ENCODE peak calls at places on chromosomes 2 and 18, in seven cellular contexts. One of them, this sample, is unnamed. For H3K4me1, the result is how much of the 10 kb centered on the place peaks cover.

GRCh38 chr18:23943104-23943503 is 71.5 kb upstream of the TTC39C start:
- DNase-seq in uterus: no peak
- DNase-seq in RWPE2: no peak
- DNase-seq in CD8-positive, alpha-beta memory T cell: no peak
- DNase-seq in left ventricle myocardium inferior: no peak
- DNase-seq in hepatocyte: no peak
- DNase-seq in GM23248: no peak
- DNase-seq in this sample: no peak

GRCh38 chr2:1621501-1621900 is 122.8 kb downstream of the PXDN start:
- DNase-seq in hepatocyte: no peak
- DNase-seq in GM23248: no peak
- DNase-seq in RWPE2: no peak
- DNase-seq in CD8-positive, alpha-beta memory T cell: no peak
- DNase-seq in left ventricle myocardium inferior: no peak
- DNase-seq in uterus: no peak
- DNase-seq in this sample: no peak

GRCh38 chr18:48093104-48093503 is 162.6 kb upstream of the SMAD2 start:
- DNase-seq in GM23248: no peak
- DNase-seq in CD8-positive, alpha-beta memory T cell: no peak
- DNase-seq in left ventricle myocardium inferior: no peak
- DNase-seq in hepatocyte: no peak
- DNase-seq in RWPE2: no peak
- DNase-seq in uterus: no peak
- DNase-seq in this sample: no peak

GRCh38 chr2:191847764-191848163 is 876 bp upstream of the CAVIN2 start:
- DNase-seq in GM23248: no peak
- DNase-seq in CD8-positive, alpha-beta memory T cell: no peak
- DNase-seq in RWPE2: no peak
- DNase-seq in hepatocyte: no peak
- DNase-seq in left ventricle myocardium inferior: no peak
- DNase-seq in uterus: no peak
- DNase-seq in this sample: no peak

GRCh38 chr2:70516596-70516995 is 37.0 kb downstream of the TGFA start:
- DNase-seq in GM23248: peak
- DNase-seq in uterus: no peak
- DNase-seq in RWPE2: no peak
- DNase-seq in hepatocyte: no peak
- DNase-seq in left ventricle myocardium inferior: no peak
- DNase-seq in CD8-positive, alpha-beta memory T cell: no peak
- DNase-seq in this sample: no peak

GRCh38 chr2:48334180-48334579 is 195.8 kb upstream of the STON1 start:
- DNase-seq in hepatocyte: no peak
- DNase-seq in left ventricle myocardium inferior: no peak
- DNase-seq in uterus: no peak
- DNase-seq in GM23248: no peak
- DNase-seq in RWPE2: no peak
- DNase-seq in CD8-positive, alpha-beta memory T cell: no peak
- DNase-seq in this sample: no peak

GRCh38 chr2:107591541-107591940 is 235.2 kb upstream of the RGPD4 start:
- DNase-seq in hepatocyte: no peak
- DNase-seq in GM23248: peak
- DNase-seq in RWPE2: no peak
- DNase-seq in uterus: no peak
- DNase-seq in CD8-positive, alpha-beta memory T cell: no peak
- DNase-seq in left ventricle myocardium inferior: no peak
- DNase-seq in this sample: no peak

GRCh38 chr2:55883339-55883738 is 40.2 kb downstream of the EFEMP1 start:
- DNase-seq in CD8-positive, alpha-beta memory T cell: no peak
- DNase-seq in GM23248: peak
- DNase-seq in hepatocyte: no peak
- DNase-seq in RWPE2: no peak
- DNase-seq in uterus: peak
- DNase-seq in left ventricle myocardium inferior: peak
- DNase-seq in this sample: no peak

GRCh38 chr2:159961005-159961404 is 101.4 kb downstream of the PLA2R1 start:
- DNase-seq in uterus: no peak
- DNase-seq in GM23248: peak
- DNase-seq in left ventricle myocardium inferior: no peak
- DNase-seq in hepatocyte: no peak
- DNase-seq in CD8-positive, alpha-beta memory T cell: no peak
- DNase-seq in RWPE2: no peak
- DNase-seq in this sample: no peak

GRCh38 chr2:144513388-144514100 is 6.4 kb downstream of the ZEB2 start:
- DNase-seq in left ventricle myocardium inferior: no peak
- DNase-seq in hepatocyte: peak
- DNase-seq in CD8-positive, alpha-beta memory T cell: peak
- DNase-seq in GM23248: peak
- DNase-seq in uterus: no peak
- DNase-seq in RWPE2: no peak
- DNase-seq in this sample: no peak
- H3K4me3 ChIP-seq in left ventricle myocardium inferior: peak
- H3K4me3 ChIP-seq in hepatocyte: peak
- H3K4me3 ChIP-seq in CD8-positive, alpha-beta memory T cell: no peak
- H3K4me3 ChIP-seq in GM23248: peak
- H3K4me3 ChIP-seq in uterus: peak
- H3K4me3 ChIP-seq in RWPE2: no peak
- H3K4me3 ChIP-seq in this sample: peak

DNA sequence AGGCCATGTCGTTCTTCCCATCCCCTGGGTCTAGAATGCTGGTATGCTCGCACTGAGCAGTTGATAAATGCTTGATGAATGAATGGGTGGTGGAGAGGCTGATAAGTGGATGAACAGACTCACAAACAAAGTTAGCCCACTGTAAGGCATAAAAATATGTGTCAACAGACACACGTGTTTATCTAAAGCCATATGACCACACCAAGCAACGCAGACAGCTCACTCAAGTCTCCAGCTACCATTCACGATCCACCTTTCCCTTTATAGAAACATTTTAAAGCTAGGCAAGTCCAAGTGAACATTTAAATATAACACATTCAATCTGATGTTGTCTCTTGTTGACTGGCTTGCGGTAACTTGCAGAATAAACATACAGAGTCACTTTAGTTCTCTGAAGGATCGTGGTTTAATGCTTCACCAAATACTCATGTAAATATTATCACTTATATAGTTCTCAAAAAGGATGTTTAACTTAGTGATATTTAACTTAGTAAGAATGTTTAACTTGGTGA is 105.5 kb downstream of the NOL10 start:
- DNase-seq in CD8-positive, alpha-beta memory T cell: no peak
- DNase-seq in RWPE2: no peak
- DNase-seq in hepatocyte: peak
- DNase-seq in GM23248: peak
- DNase-seq in uterus: no peak
- DNase-seq in left ventricle myocardium inferior: no peak
- DNase-seq in this sample: no peak
- H3K4me1 ChIP-seq in CD8-positive, alpha-beta memory T cell: under half
- H3K4me1 ChIP-seq in RWPE2: under half
- H3K4me1 ChIP-seq in hepatocyte: under half
- H3K4me1 ChIP-seq in GM23248: under half
- H3K4me1 ChIP-seq in uterus: under half
- H3K4me1 ChIP-seq in left ventricle myocardium inferior: under half
- H3K4me1 ChIP-seq in this sample: under half

GRCh38 chr18:79545714-79546113 is 133.9 kb upstream of the CTDP1 start:
- DNase-seq in CD8-positive, alpha-beta memory T cell: no peak
- DNase-seq in GM23248: no peak
- DNase-seq in left ventricle myocardium inferior: no peak
- DNase-seq in hepatocyte: no peak
- DNase-seq in RWPE2: peak
- DNase-seq in uterus: peak
- DNase-seq in this sample: no peak

GRCh38 chr18:79543861-79544385 is 135.7 kb upstream of the CTDP1 start:
- DNase-seq in hepatocyte: no peak
- DNase-seq in left ventricle myocardium inferior: no peak
- DNase-seq in GM23248: no peak
- DNase-seq in uterus: peak
- DNase-seq in RWPE2: peak
- DNase-seq in CD8-positive, alpha-beta memory T cell: no peak
- DNase-seq in this sample: no peak

GRCh38 chr18:79542876-79543750 is 136.5 kb upstream of the CTDP1 start:
- DNase-seq in uterus: no peak
- DNase-seq in GM23248: no peak
- DNase-seq in left ventricle myocardium inferior: peak
- DNase-seq in hepatocyte: peak
- DNase-seq in CD8-positive, alpha-beta memory T cell: no peak
- DNase-seq in RWPE2: peak
- DNase-seq in this sample: no peak

GRCh38 chr18:79545255-79545654 is 134.3 kb upstream of the CTDP1 start:
- DNase-seq in CD8-positive, alpha-beta memory T cell: no peak
- DNase-seq in GM23248: no peak
- DNase-seq in left ventricle myocardium inferior: no peak
- DNase-seq in hepatocyte: no peak
- DNase-seq in uterus: peak
- DNase-seq in RWPE2: peak
- DNase-seq in this sample: no peak

GRCh38 chr18:79544386-79544963 is 135.1 kb upstream of the CTDP1 start:
- DNase-seq in uterus: peak
- DNase-seq in RWPE2: peak
- DNase-seq in GM23248: no peak
- DNase-seq in left ventricle myocardium inferior: no peak
- DNase-seq in CD8-positive, alpha-beta memory T cell: no peak
- DNase-seq in hepatocyte: no peak
- DNase-seq in this sample: no peak
- H3K4me3 ChIP-seq in uterus: no peak
- H3K4me3 ChIP-seq in RWPE2: no peak
- H3K4me3 ChIP-seq in GM23248: no peak
- H3K4me3 ChIP-seq in left ventricle myocardium inferior: no peak
- H3K4me3 ChIP-seq in CD8-positive, alpha-beta memory T cell: no peak
- H3K4me3 ChIP-seq in hepatocyte: no peak
- H3K4me3 ChIP-seq in this sample: no peak

DNA sequence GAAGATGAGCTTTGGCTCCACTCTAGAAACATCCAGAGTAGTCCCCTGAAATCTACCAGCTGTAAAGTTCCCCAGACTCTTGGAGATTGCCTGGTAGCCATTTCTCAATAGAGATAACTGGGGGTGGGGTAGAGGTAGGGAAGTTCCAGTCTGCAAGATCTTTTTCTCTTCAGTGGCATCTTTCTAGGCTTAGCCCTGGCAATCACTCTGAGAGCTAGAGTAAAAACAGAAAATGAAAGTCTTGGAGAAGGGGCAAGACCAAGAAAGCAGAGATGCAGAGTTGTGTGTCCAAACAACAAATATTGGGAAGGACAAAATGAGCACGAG is 41.8 kb upstream of the LCLAT1 start:
- DNase-seq in CD8-positive, alpha-beta memory T cell: no peak
- DNase-seq in RWPE2: no peak
- DNase-seq in left ventricle myocardium inferior: no peak
- DNase-seq in hepatocyte: no peak
- DNase-seq in uterus: no peak
- DNase-seq in GM23248: no peak
- DNase-seq in this sample: no peak
- H3K4me1 ChIP-seq in CD8-positive, alpha-beta memory T cell: under half
- H3K4me1 ChIP-seq in RWPE2: under half
- H3K4me1 ChIP-seq in left ventricle myocardium inferior: half or more
- H3K4me1 ChIP-seq in hepatocyte: under half
- H3K4me1 ChIP-seq in uterus: under half
- H3K4me1 ChIP-seq in GM23248: under half
- H3K4me1 ChIP-seq in this sample: under half

GRCh38 chr2:109130726-109130995 is 1.7 kb downstream of the SH3RF3 start:
- DNase-seq in uterus: no peak
- DNase-seq in CD8-positive, alpha-beta memory T cell: no peak
- DNase-seq in hepatocyte: no peak
- DNase-seq in left ventricle myocardium inferior: no peak
- DNase-seq in RWPE2: no peak
- DNase-seq in GM23248: peak
- DNase-seq in this sample: no peak
- H3K4me3 ChIP-seq in uterus: peak
- H3K4me3 ChIP-seq in CD8-positive, alpha-beta memory T cell: no peak
- H3K4me3 ChIP-seq in hepatocyte: peak
- H3K4me3 ChIP-seq in left ventricle myocardium inferior: peak
- H3K4me3 ChIP-seq in RWPE2: peak
- H3K4me3 ChIP-seq in GM23248: peak
- H3K4me3 ChIP-seq in this sample: peak

DNA sequence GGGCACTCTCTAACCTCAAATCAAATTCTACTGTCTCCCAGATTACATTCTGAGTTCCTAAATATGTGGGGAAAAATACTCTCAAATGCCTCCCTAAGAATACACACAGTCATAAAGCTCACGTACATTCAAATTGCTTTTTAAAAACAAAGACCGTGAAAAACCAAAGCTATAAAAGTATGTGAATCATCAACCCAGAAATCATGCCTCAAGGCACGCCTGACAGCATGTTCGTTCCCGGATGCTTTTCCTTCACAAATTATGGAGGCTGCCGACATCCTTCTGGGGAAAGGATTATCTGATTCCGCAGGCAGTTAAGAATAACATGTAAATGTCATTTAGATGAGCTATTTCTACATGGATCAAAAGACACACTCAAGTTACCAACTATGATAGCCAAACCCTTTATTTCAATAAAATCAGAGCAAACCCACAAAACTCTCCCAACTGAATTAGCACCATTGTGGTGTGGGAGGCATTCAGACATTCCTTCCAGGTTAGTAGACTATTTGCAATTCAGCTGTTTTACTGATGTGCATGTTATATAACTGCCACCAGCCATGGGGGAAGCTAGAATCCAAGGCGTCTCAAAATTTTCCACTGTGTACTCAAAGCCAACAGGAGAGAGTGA is 398.2 kb upstream of the TRIB2 start:
- DNase-seq in RWPE2: no peak
- DNase-seq in left ventricle myocardium inferior: no peak
- DNase-seq in GM23248: peak
- DNase-seq in uterus: peak
- DNase-seq in hepatocyte: peak
- DNase-seq in CD8-positive, alpha-beta memory T cell: no peak
- DNase-seq in this sample: peak
- H3K4me1 ChIP-seq in RWPE2: under half
- H3K4me1 ChIP-seq in left ventricle myocardium inferior: under half
- H3K4me1 ChIP-seq in GM23248: half or more
- H3K4me1 ChIP-seq in uterus: under half
- H3K4me1 ChIP-seq in hepatocyte: under half
- H3K4me1 ChIP-seq in CD8-positive, alpha-beta memory T cell: under half
- H3K4me1 ChIP-seq in this sample: under half

GRCh38 chr2:131673400-131674173 is 145.9 kb downstream of the CCDC74A start:
- DNase-seq in uterus: peak
- DNase-seq in hepatocyte: peak
- DNase-seq in RWPE2: peak
- DNase-seq in CD8-positive, alpha-beta memory T cell: peak
- DNase-seq in left ventricle myocardium inferior: peak
- DNase-seq in GM23248: peak
- DNase-seq in this sample: peak
- H3K4me3 ChIP-seq in uterus: peak
- H3K4me3 ChIP-seq in hepatocyte: no peak
- H3K4me3 ChIP-seq in RWPE2: no peak
- H3K4me3 ChIP-seq in CD8-positive, alpha-beta memory T cell: peak
- H3K4me3 ChIP-seq in left ventricle myocardium inferior: peak
- H3K4me3 ChIP-seq in GM23248: peak
- H3K4me3 ChIP-seq in this sample: peak

This sample was measured in colonic mucosa.